ENCODE peak calls at places on chromosome 10, in six cellular contexts. N is NCI-H1092 treated with DMSO at 0.1 percent for 48 hours, M is smooth muscle cell of the brain vasculature, R is NCI-H2029, S is HCT116, V is activated T-cell treated with anti-CD3 and anti-CD28 coated beads for 24 hours. O is an unnamed sample.

GRCh38 chr10:76779163-76779820 is 858.3 kb downstream of the KCNMA1 start:
- DNase-seq in N (no peak), M (peak; percentile 61), R (no peak), S (no peak), V (no peak), O (no peak)

GRCh38 chr10:121522841-121523240 is 75.4 kb downstream of the FGFR2 start:
- DNase-seq in N (no peak), M (no peak), R (no peak), S (no peak), V (no peak), O (no peak)

GRCh38 chr10:99709480-99710229 is 22.3 kb downstream of the COX15 start:
- DNase-seq in N (no peak), M (no peak), R (no peak), S (no peak), V (no peak), O (no peak)

GRCh38 chr10:61059636-61060035 is 115.7 kb upstream of the RHOBTB1 start:
- DNase-seq in N (no peak), M (no peak), R (no peak), S (no peak), V (no peak), O (no peak)

GRCh38 chr10:117078168-117078837 is 59.8 kb downstream of the VAX1 start:
- DNase-seq in N (no peak), M (no peak), R (no peak), S (peak; percentile 92), V (no peak), O (no peak)

GRCh38 chr10:72260215-72260587 is 13.5 kb upstream of the DDIT4 start:
- DNase-seq in N (no peak), M (no peak), R (no peak), S (no peak), V (no peak), O (no peak)

GRCh38 chr10:29642996-29643395 is 8.2 kb upstream of the SVIL start:
- DNase-seq in N (no peak), M (no peak), R (no peak), S (no peak), V (no peak), O (no peak)

GRCh38 chr10:20970708-20971107 is 73.6 kb upstream of the NEBL start:
- DNase-seq in N (no peak), M (no peak), R (no peak), S (no peak), V (no peak), O (no peak)

GRCh38 chr10:113187066-113187777 is 237.2 kb downstream of the TCF7L2 start:
- DNase-seq in N (no peak), M (no peak), R (no peak), S (no peak), V (no peak), O (no peak)

O was measured in Panc1.